ENCODE peak calls at places on chromosomes 3 and 15, in five cellular contexts. H, F, T, I and L are unnamed samples.

GRCh38 chr3:117439812-117440211 is 730.2 kb downstream of the TUSC7 start:
- DNase-seq in H (peak; percentile 22), F (no peak), T (peak; percentile 45), I (no peak), L (peak; percentile 1)

GRCh38 chr3:66470285-66470684 is 30.5 kb downstream of the LRIG1 start:
- DNase-seq in H (no peak), F (no peak), T (no peak), I (no peak), L (no peak)

GRCh38 chr15:53569756-53570480 is 189.5 kb downstream of the WDR72 start:
- DNase-seq in H (no peak), F (no peak), T (no peak), I (no peak), L (no peak)

GRCh38 chr3:32177702-32178198 is 60.7 kb upstream of the CMTM8 start:
- DNase-seq in H (peak; percentile 49), F (peak; percentile 76), T (peak; percentile 47), I (no peak), L (peak; percentile 91)

GRCh38 chr3:42906085-42906904 is at the start of gene ZNF662:
- DNase-seq in H (peak; percentile 88), F (no peak), T (no peak), I (no peak), L (no peak)

GRCh38 chr15:57094594-57095257 is 176.3 kb downstream of the TCF12 start:
- DNase-seq in H (no peak), F (no peak), T (no peak), I (no peak), L (no peak)

GRCh38 chr3:76638006-76638405 is 401.9 kb upstream of the ROBO2 start:
- DNase-seq in H (no peak), F (no peak), T (peak; percentile 50), I (no peak), L (no peak)

GRCh38 chr3:127121850-127122249 is 71.1 kb upstream of the PRR23E start:
- DNase-seq in H (no peak), F (no peak), T (no peak), I (no peak), L (no peak)

GRCh38 chr15:65981837-65982696 is 112.8 kb downstream of the RAB11A start:
- DNase-seq in H (peak; percentile 91), F (peak; percentile 80), T (no peak), I (no peak), L (peak; percentile 70)

GRCh38 chr3:53729618-53730017 is 116.6 kb downstream of the CHDH start:
- DNase-seq in H (no peak), F (no peak), T (no peak), I (no peak), L (peak; percentile 7)

GRCh38 chr15:63948436-63948835 is 97.8 kb downstream of the DAPK2 start:
- DNase-seq in H (no peak), F (no peak), T (no peak), I (no peak), L (no peak)

GRCh38 chr15:82393671-82394070 is 35.9 kb upstream of the GOLGA6L9 start:
- DNase-seq in H (no peak), F (no peak), T (peak; percentile 72), I (no peak), L (no peak)

GRCh38 chr3:122481390-122481789 is 33.3 kb downstream of the KPNA1 start:
- DNase-seq in H (no peak), F (no peak), T (no peak), I (peak; percentile 15), L (no peak)

GRCh38 chr3:50204052-50204803 is 843 bp upstream of the SLC38A3 start:
- DNase-seq in H (no peak), F (no peak), T (no peak), I (no peak), L (no peak)

GRCh38 chr3:186588619-186589018 is 18.1 kb downstream of the DNAJB11 start:
- DNase-seq in H (no peak), F (peak; percentile 38), T (no peak), I (no peak), L (no peak)

GRCh38 chr15:88568589-88568988 is 22.1 kb upstream of the DET1 start:
- DNase-seq in H (no peak), F (no peak), T (no peak), I (no peak), L (no peak)

GRCh38 chr3:144067059-144067458 is 95.4 kb downstream of the DIPK2A start:
- DNase-seq in H (no peak), F (no peak), T (no peak), I (no peak), L (no peak)

GRCh38 chr3:45978348-45978747 is 17.3 kb downstream of the FYCO1 start:
- DNase-seq in H (no peak), F (no peak), T (no peak), I (no peak), L (no peak)

GRCh38 chr3:190175490-190175889 is 54.8 kb upstream of the P3H2 start:
- DNase-seq in H (no peak), F (no peak), T (peak; percentile 37), I (no peak), L (no peak)

GRCh38 chr3:45917146-45917885 is 25.9 kb upstream of the CXCR6 start:
- DNase-seq in H (no peak), F (no peak), T (no peak), I (no peak), L (no peak)

GRCh38 chr3:73658227-73658626 is 33.5 kb upstream of the PDZRN3 start:
- DNase-seq in H (no peak), F (no peak), T (no peak), I (no peak), L (no peak)

GRCh38 chr3:73664389-73664788 is 39.6 kb upstream of the PDZRN3 start:
- DNase-seq in H (no peak), F (no peak), T (no peak), I (no peak), L (no peak)

GRCh38 chr3:73665317-73665716 is 40.6 kb upstream of the PDZRN3 start:
- DNase-seq in H (peak; percentile 24), F (no peak), T (no peak), I (no peak), L (no peak)

GRCh38 chr3:73663495-73663894 is 38.8 kb upstream of the PDZRN3 start:
- DNase-seq in H (no peak), F (no peak), T (no peak), I (no peak), L (no peak)

GRCh38 chr3:73661262-73661661 is 36.5 kb upstream of the PDZRN3 start:
- DNase-seq in H (no peak), F (no peak), T (peak; percentile 98), I (no peak), L (no peak)
- TF ChIP-seq RCOR1 in H (no peak), F (no peak), T (peak; percentile 50), I (no peak), L (no peak)

GRCh38 chr3:119630119-119630518 is 30.3 kb downstream of the POPDC2 start:
- DNase-seq in H (no peak), F (no peak), T (no peak), I (no peak), L (no peak)

GRCh38 chr3:119630562-119631329 is 29.6 kb downstream of the POPDC2 start:
- DNase-seq in H (no peak), F (no peak), T (peak; percentile 83), I (no peak), L (no peak)

GRCh38 chr3:119628390-119628789 is 30.7 kb downstream of the PLA1A start:
- DNase-seq in H (no peak), F (no peak), T (no peak), I (peak; percentile 82), L (no peak)

GRCh38 chr3:119627461-119627860 is 29.8 kb downstream of the PLA1A start:
- DNase-seq in H (no peak), F (no peak), T (no peak), I (peak; percentile 34), L (no peak)

DNA sequence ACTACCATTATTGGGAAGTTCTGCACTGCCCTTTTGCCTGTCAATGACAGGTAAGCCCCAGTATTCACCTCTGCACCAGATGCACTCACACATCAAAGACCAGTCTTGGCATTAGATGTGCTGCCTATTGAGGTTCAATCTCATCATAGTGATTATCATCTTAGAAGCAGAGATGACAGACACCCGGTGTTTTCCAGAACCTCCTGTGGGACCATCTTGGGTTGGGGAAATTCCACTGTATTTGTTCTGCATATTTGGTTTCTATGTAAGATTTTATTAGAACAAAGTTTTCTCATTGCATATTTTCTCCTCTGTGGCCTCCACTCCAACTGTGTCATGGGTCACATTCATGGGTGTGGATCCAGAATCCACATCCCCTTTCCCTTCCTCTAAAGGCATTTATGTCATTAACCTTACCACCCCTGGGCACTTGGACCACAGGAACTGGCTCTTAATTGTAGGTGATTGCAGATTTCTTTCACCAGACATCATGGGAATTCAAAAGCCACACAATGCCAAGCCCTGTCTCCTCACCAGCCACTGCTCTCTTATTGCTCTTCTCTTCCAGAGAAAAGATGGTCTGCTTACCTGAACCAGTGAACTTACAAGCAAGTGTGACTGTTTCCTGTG is 31.2 kb downstream of the PLA1A start:
- DNase-seq in H (no peak), F (no peak), T (no peak), I (peak; percentile 64), L (no peak)
- TF ChIP-seq RCOR1 in H (no peak), F (no peak), T (no peak), I (no peak), L (no peak)

DNA sequence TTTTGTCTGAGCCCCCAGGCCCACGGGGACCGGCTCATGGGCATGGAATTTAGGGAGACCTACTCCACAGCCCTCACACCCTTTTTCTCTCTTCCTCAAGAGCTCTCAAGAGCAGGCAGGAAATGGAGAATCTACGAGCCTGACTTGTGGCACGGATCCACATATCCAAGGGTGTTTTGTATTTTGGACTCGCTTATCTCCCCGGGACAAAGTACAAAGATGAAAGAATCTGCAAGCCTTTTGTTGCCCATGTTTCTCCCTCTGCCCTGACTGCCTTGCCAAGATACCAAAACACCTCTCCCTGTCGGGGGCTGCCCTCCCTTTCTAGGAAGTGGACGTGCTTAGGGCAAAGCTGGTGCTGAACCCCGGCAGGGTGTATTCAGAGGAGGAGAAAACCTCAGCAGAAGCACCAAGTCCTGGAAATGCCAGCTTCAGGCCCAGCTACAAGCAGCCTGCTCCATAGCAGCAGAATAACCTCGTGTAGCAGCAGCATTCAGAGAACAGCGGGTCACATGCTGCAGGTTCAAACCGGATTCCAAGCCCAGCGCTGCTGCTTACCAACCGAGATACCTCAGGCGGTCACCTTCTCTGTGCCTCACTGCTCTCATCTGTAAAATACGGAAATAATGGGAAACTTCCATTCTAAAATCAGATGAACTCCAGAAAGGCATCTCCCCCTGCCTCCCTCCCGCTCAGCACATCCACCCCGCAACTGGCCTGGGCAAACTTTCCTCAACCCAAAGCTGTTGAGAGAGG is 35.2 kb downstream of the DNASE1L3 start:
- DNase-seq in H (no peak), F (no peak), T (peak; percentile 46), I (no peak), L (no peak)
- TF ChIP-seq RCOR1 in H (no peak), F (no peak), T (no peak), I (no peak), L (no peak)

DNA sequence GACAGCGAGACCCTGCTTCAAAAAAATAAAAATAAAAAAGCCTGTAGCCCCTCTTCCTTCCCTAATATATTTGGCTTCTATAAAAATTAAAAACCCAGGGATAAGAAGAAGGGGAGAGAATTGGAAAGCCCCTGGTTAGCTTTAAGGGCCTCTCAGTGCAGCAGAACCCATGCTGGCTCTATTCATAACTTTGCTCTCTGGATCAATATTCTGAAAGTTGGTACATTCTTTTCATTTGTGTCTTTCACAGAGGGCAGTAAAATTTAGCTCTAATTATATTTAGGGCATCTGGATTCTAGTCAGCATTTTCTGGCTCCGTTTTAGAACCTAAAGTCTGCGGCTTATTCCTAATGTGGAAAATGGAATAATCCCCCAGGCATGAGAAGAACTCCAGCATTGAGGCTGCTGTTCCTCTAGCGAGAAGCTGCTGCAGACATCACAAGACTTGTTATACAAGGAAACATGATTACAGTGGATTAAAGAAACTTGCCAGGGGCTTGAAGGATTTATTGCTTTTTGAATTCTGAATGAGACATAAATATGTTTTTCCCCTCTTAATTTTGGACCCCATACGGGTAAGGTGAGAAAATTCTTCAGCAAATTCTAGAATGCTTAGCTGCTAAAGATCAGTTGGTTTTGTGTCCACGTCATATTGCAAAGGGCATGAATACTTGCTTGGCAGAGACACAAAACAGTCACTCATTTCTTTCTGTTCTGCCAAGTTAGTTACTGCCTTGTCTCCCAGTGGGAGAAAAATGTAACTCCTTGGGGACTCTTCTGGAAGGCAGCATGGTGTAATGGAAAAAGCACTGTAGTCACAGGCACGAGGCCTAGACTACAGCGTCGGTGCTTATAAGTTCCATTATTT is 177.7 kb downstream of the VGLL4 start:
- DNase-seq in H (peak; percentile 38), F (no peak), T (peak; percentile 68), I (no peak), L (no peak)
- TF ChIP-seq RCOR1 in H (peak; percentile 46), F (no peak), T (no peak), I (no peak), L (no peak)